ENCODE peak calls at places on chromosome 7, in ten cellular contexts. One of them, this sample, is unnamed.

GRCh38 chr7:73446716-73447115 is 13.1 kb downstream of the FZD9 start:
- DNase-seq in neural progenitor cell: no peak
- DNase-seq in IMR-90: no peak
- DNase-seq in mesendoderm: no peak
- DNase-seq in heart right ventricle: no peak
- DNase-seq in astrocyte of the spinal cord: no peak
- DNase-seq in BJ: no peak
- DNase-seq in CD4-positive, CD25-positive, alpha-beta regulatory T cell: no peak
- DNase-seq in skeletal muscle cell: no peak
- DNase-seq in SK-N-SH: no peak
- DNase-seq in this sample: no peak

GRCh38 chr7:22607180-22607579 is 107.2 kb upstream of the STEAP1B start:
- DNase-seq in SK-N-SH: no peak
- DNase-seq in skeletal muscle cell: no peak
- DNase-seq in neural progenitor cell: no peak
- DNase-seq in IMR-90: peak
- DNase-seq in BJ: peak
- DNase-seq in astrocyte of the spinal cord: peak
- DNase-seq in CD4-positive, CD25-positive, alpha-beta regulatory T cell: no peak
- DNase-seq in heart right ventricle: no peak
- DNase-seq in mesendoderm: no peak
- DNase-seq in this sample: peak

GRCh38 chr7:45001138-45001694 is 1.2 kb downstream of the CCM2 start:
- DNase-seq in IMR-90: no peak
- DNase-seq in astrocyte of the spinal cord: no peak
- DNase-seq in CD4-positive, CD25-positive, alpha-beta regulatory T cell: peak
- DNase-seq in mesendoderm: peak
- DNase-seq in heart right ventricle: no peak
- DNase-seq in skeletal muscle cell: no peak
- DNase-seq in neural progenitor cell: peak
- DNase-seq in SK-N-SH: peak
- DNase-seq in BJ: no peak
- DNase-seq in this sample: no peak

GRCh38 chr7:7803597-7804229 is 85.3 kb upstream of the RPA3 start:
- DNase-seq in SK-N-SH: no peak
- DNase-seq in IMR-90: no peak
- DNase-seq in BJ: no peak
- DNase-seq in heart right ventricle: no peak
- DNase-seq in astrocyte of the spinal cord: no peak
- DNase-seq in neural progenitor cell: peak
- DNase-seq in skeletal muscle cell: no peak
- DNase-seq in CD4-positive, CD25-positive, alpha-beta regulatory T cell: no peak
- DNase-seq in mesendoderm: no peak
- DNase-seq in this sample: no peak

GRCh38 chr7:158494162-158494586 is 93.4 kb downstream of the PTPRN2 start:
- DNase-seq in BJ: no peak
- DNase-seq in neural progenitor cell: peak
- DNase-seq in astrocyte of the spinal cord: no peak
- DNase-seq in IMR-90: no peak
- DNase-seq in skeletal muscle cell: no peak
- DNase-seq in SK-N-SH: no peak
- DNase-seq in heart right ventricle: no peak
- DNase-seq in CD4-positive, CD25-positive, alpha-beta regulatory T cell: no peak
- DNase-seq in mesendoderm: no peak
- DNase-seq in this sample: no peak

GRCh38 chr7:47580811-47581331 is 1.0 kb downstream of the TNS3 start:
- DNase-seq in SK-N-SH: no peak
- DNase-seq in neural progenitor cell: peak
- DNase-seq in mesendoderm: peak
- DNase-seq in astrocyte of the spinal cord: no peak
- DNase-seq in IMR-90: peak
- DNase-seq in skeletal muscle cell: no peak
- DNase-seq in CD4-positive, CD25-positive, alpha-beta regulatory T cell: no peak
- DNase-seq in heart right ventricle: no peak
- DNase-seq in BJ: no peak
- DNase-seq in this sample: peak

GRCh38 chr7:144835166-144835611 is 664 bp downstream of the TPK1 start:
- DNase-seq in skeletal muscle cell: no peak
- DNase-seq in BJ: no peak
- DNase-seq in astrocyte of the spinal cord: peak
- DNase-seq in IMR-90: peak
- DNase-seq in neural progenitor cell: peak
- DNase-seq in mesendoderm: peak
- DNase-seq in heart right ventricle: peak
- DNase-seq in CD4-positive, CD25-positive, alpha-beta regulatory T cell: peak
- DNase-seq in SK-N-SH: peak
- DNase-seq in this sample: peak

GRCh38 chr7:157875230-157876179 is 538.7 kb downstream of the DNAJB6 start:
- DNase-seq in IMR-90: no peak
- DNase-seq in CD4-positive, CD25-positive, alpha-beta regulatory T cell: peak
- DNase-seq in SK-N-SH: peak
- DNase-seq in astrocyte of the spinal cord: no peak
- DNase-seq in neural progenitor cell: peak
- DNase-seq in skeletal muscle cell: no peak
- DNase-seq in BJ: no peak
- DNase-seq in mesendoderm: peak
- DNase-seq in heart right ventricle: no peak
- DNase-seq in this sample: no peak

GRCh38 chr7:122546496-122546895 is 152.4 kb downstream of the RNF133 start:
- DNase-seq in BJ: no peak
- DNase-seq in astrocyte of the spinal cord: no peak
- DNase-seq in neural progenitor cell: no peak
- DNase-seq in SK-N-SH: no peak
- DNase-seq in skeletal muscle cell: no peak
- DNase-seq in heart right ventricle: no peak
- DNase-seq in mesendoderm: no peak
- DNase-seq in IMR-90: no peak
- DNase-seq in CD4-positive, CD25-positive, alpha-beta regulatory T cell: no peak
- DNase-seq in this sample: no peak

GRCh38 chr7:79877874-79878465 is 256.7 kb upstream of the GNAI1 start:
- DNase-seq in IMR-90: peak
- DNase-seq in neural progenitor cell: no peak
- DNase-seq in astrocyte of the spinal cord: no peak
- DNase-seq in mesendoderm: no peak
- DNase-seq in heart right ventricle: no peak
- DNase-seq in SK-N-SH: peak
- DNase-seq in CD4-positive, CD25-positive, alpha-beta regulatory T cell: no peak
- DNase-seq in skeletal muscle cell: no peak
- DNase-seq in BJ: no peak
- DNase-seq in this sample: no peak

GRCh38 chr7:139249179-139249822 is 18.3 kb downstream of the UBN2 start:
- DNase-seq in BJ: no peak
- DNase-seq in SK-N-SH: no peak
- DNase-seq in mesendoderm: no peak
- DNase-seq in astrocyte of the spinal cord: no peak
- DNase-seq in IMR-90: no peak
- DNase-seq in skeletal muscle cell: no peak
- DNase-seq in CD4-positive, CD25-positive, alpha-beta regulatory T cell: no peak
- DNase-seq in neural progenitor cell: no peak
- DNase-seq in heart right ventricle: no peak
- DNase-seq in this sample: no peak

GRCh38 chr7:101018271-101019167 is 1.4 kb upstream of the MUC17 start:
- DNase-seq in neural progenitor cell: peak
- DNase-seq in heart right ventricle: no peak
- DNase-seq in SK-N-SH: no peak
- DNase-seq in astrocyte of the spinal cord: no peak
- DNase-seq in CD4-positive, CD25-positive, alpha-beta regulatory T cell: no peak
- DNase-seq in mesendoderm: peak
- DNase-seq in IMR-90: no peak
- DNase-seq in skeletal muscle cell: no peak
- DNase-seq in BJ: no peak
- DNase-seq in this sample: no peak
- H3K4me3 ChIP-seq in neural progenitor cell: no peak
- H3K4me3 ChIP-seq in heart right ventricle: no peak
- H3K4me3 ChIP-seq in SK-N-SH: no peak
- H3K4me3 ChIP-seq in astrocyte of the spinal cord: no peak
- H3K4me3 ChIP-seq in CD4-positive, CD25-positive, alpha-beta regulatory T cell: no peak
- H3K4me3 ChIP-seq in mesendoderm: no peak
- H3K4me3 ChIP-seq in IMR-90: no peak
- H3K4me3 ChIP-seq in skeletal muscle cell: no peak
- H3K4me3 ChIP-seq in BJ: no peak
- H3K4me3 ChIP-seq in this sample: no peak

DNA sequence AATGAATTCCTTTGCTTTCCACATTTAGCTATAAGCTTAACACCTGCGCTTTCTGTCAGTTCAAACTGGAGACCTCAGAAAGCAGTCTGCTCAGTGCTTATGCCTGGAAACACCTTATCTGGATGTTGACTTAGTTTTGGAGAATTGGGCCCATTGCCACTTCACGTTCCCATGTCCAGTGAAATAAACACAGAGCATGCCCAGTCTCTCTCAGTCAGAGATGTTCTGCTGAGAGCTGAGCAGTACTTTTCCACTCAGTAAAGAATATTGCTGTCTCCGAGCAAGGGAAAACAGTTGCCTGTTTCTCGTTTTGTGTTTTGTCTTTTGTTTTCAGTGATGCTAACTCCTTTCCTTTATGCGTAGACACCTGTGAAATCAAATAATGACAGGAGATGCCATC is 83.2 kb upstream of the PRR15 start:
- DNase-seq in SK-N-SH: no peak
- DNase-seq in skeletal muscle cell: no peak
- DNase-seq in heart right ventricle: peak
- DNase-seq in CD4-positive, CD25-positive, alpha-beta regulatory T cell: no peak
- DNase-seq in IMR-90: no peak
- DNase-seq in astrocyte of the spinal cord: no peak
- DNase-seq in BJ: no peak
- DNase-seq in mesendoderm: no peak
- DNase-seq in neural progenitor cell: no peak
- DNase-seq in this sample: peak
- H3K4me3 ChIP-seq in SK-N-SH: no peak
- H3K4me3 ChIP-seq in skeletal muscle cell: no peak
- H3K4me3 ChIP-seq in heart right ventricle: no peak
- H3K4me3 ChIP-seq in CD4-positive, CD25-positive, alpha-beta regulatory T cell: no peak
- H3K4me3 ChIP-seq in IMR-90: no peak
- H3K4me3 ChIP-seq in astrocyte of the spinal cord: no peak
- H3K4me3 ChIP-seq in BJ: no peak
- H3K4me3 ChIP-seq in mesendoderm: no peak
- H3K4me3 ChIP-seq in neural progenitor cell: no peak
- H3K4me3 ChIP-seq in this sample: no peak

GRCh38 chr7:128020161-128020560 is 11.1 kb downstream of the LRRC4 start:
- DNase-seq in astrocyte of the spinal cord: no peak
- DNase-seq in neural progenitor cell: peak
- DNase-seq in heart right ventricle: no peak
- DNase-seq in BJ: no peak
- DNase-seq in mesendoderm: peak
- DNase-seq in CD4-positive, CD25-positive, alpha-beta regulatory T cell: no peak
- DNase-seq in IMR-90: no peak
- DNase-seq in SK-N-SH: peak
- DNase-seq in skeletal muscle cell: no peak
- DNase-seq in this sample: no peak

GRCh38 chr7:128021361-128021760 is 9.9 kb downstream of the LRRC4 start:
- DNase-seq in IMR-90: peak
- DNase-seq in CD4-positive, CD25-positive, alpha-beta regulatory T cell: no peak
- DNase-seq in astrocyte of the spinal cord: no peak
- DNase-seq in mesendoderm: peak
- DNase-seq in neural progenitor cell: no peak
- DNase-seq in SK-N-SH: no peak
- DNase-seq in skeletal muscle cell: no peak
- DNase-seq in heart right ventricle: no peak
- DNase-seq in BJ: no peak
- DNase-seq in this sample: no peak

GRCh38 chr7:128024154-128024553 is 7.1 kb downstream of the LRRC4 start:
- DNase-seq in astrocyte of the spinal cord: no peak
- DNase-seq in mesendoderm: no peak
- DNase-seq in SK-N-SH: peak
- DNase-seq in CD4-positive, CD25-positive, alpha-beta regulatory T cell: no peak
- DNase-seq in skeletal muscle cell: no peak
- DNase-seq in IMR-90: no peak
- DNase-seq in heart right ventricle: no peak
- DNase-seq in BJ: no peak
- DNase-seq in neural progenitor cell: no peak
- DNase-seq in this sample: no peak

GRCh38 chr7:128025380-128025779 is 5.9 kb downstream of the LRRC4 start:
- DNase-seq in skeletal muscle cell: no peak
- DNase-seq in heart right ventricle: no peak
- DNase-seq in astrocyte of the spinal cord: peak
- DNase-seq in SK-N-SH: no peak
- DNase-seq in IMR-90: peak
- DNase-seq in BJ: no peak
- DNase-seq in CD4-positive, CD25-positive, alpha-beta regulatory T cell: no peak
- DNase-seq in mesendoderm: peak
- DNase-seq in neural progenitor cell: no peak
- DNase-seq in this sample: no peak

GRCh38 chr7:128022631-128023532 is 8.4 kb downstream of the LRRC4 start:
- DNase-seq in heart right ventricle: no peak
- DNase-seq in SK-N-SH: peak
- DNase-seq in astrocyte of the spinal cord: peak
- DNase-seq in IMR-90: peak
- DNase-seq in mesendoderm: peak
- DNase-seq in skeletal muscle cell: peak
- DNase-seq in neural progenitor cell: no peak
- DNase-seq in CD4-positive, CD25-positive, alpha-beta regulatory T cell: no peak
- DNase-seq in BJ: peak
- DNase-seq in this sample: peak
- H3K4me3 ChIP-seq in heart right ventricle: no peak
- H3K4me3 ChIP-seq in SK-N-SH: no peak
- H3K4me3 ChIP-seq in astrocyte of the spinal cord: no peak
- H3K4me3 ChIP-seq in IMR-90: no peak
- H3K4me3 ChIP-seq in mesendoderm: no peak
- H3K4me3 ChIP-seq in skeletal muscle cell: no peak
- H3K4me3 ChIP-seq in neural progenitor cell: no peak
- H3K4me3 ChIP-seq in CD4-positive, CD25-positive, alpha-beta regulatory T cell: no peak
- H3K4me3 ChIP-seq in BJ: no peak
- H3K4me3 ChIP-seq in this sample: no peak

DNA sequence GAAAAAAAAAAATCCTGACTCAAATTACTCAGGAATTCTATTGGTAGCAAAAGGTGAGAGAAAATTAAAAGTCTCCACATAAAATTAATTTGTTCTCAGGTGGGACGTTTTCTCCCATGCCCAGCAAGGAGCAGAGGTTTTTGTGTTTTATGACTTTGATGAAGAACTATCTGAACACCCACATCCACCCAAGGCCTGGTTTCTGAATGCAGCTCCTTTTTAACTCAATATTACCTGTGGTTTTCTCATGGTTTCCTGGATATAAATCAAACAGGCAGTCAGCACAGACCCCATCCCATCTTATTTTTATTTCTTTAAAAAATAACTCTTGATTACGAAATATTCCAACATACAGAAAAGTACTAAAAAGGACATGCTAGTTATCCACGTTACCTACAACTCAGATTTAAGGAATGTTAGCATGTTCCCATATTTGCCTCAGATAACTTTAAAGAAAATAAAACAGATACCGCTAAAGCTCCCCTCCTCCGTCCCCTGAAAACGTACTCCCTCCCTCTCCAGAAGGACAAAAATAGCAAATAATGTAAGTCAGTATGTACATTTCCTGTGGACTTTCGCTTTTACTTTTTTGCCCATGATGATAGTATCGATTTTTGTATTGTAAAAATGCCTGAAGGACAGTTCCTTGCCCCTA is 43.4 kb downstream of the GLI3 start:
- DNase-seq in CD4-positive, CD25-positive, alpha-beta regulatory T cell: no peak
- DNase-seq in mesendoderm: no peak
- DNase-seq in neural progenitor cell: no peak
- DNase-seq in BJ: no peak
- DNase-seq in skeletal muscle cell: no peak
- DNase-seq in astrocyte of the spinal cord: peak
- DNase-seq in SK-N-SH: no peak
- DNase-seq in IMR-90: peak
- DNase-seq in heart right ventricle: no peak
- DNase-seq in this sample: peak
- H3K4me3 ChIP-seq in CD4-positive, CD25-positive, alpha-beta regulatory T cell: no peak
- H3K4me3 ChIP-seq in mesendoderm: no peak
- H3K4me3 ChIP-seq in neural progenitor cell: peak
- H3K4me3 ChIP-seq in BJ: no peak
- H3K4me3 ChIP-seq in skeletal muscle cell: peak
- H3K4me3 ChIP-seq in astrocyte of the spinal cord: no peak
- H3K4me3 ChIP-seq in SK-N-SH: no peak
- H3K4me3 ChIP-seq in IMR-90: peak
- H3K4me3 ChIP-seq in heart right ventricle: no peak
- H3K4me3 ChIP-seq in this sample: peak

GRCh38 chr7:130485734-130486113 is 6.2 kb upstream of the MEST start:
- DNase-seq in BJ: no peak
- DNase-seq in mesendoderm: no peak
- DNase-seq in CD4-positive, CD25-positive, alpha-beta regulatory T cell: no peak
- DNase-seq in astrocyte of the spinal cord: no peak
- DNase-seq in neural progenitor cell: no peak
- DNase-seq in heart right ventricle: no peak
- DNase-seq in SK-N-SH: no peak
- DNase-seq in IMR-90: no peak
- DNase-seq in skeletal muscle cell: no peak
- DNase-seq in this sample: no peak
- H3K4me3 ChIP-seq in BJ: no peak
- H3K4me3 ChIP-seq in mesendoderm: no peak
- H3K4me3 ChIP-seq in CD4-positive, CD25-positive, alpha-beta regulatory T cell: peak
- H3K4me3 ChIP-seq in astrocyte of the spinal cord: peak
- H3K4me3 ChIP-seq in neural progenitor cell: no peak
- H3K4me3 ChIP-seq in heart right ventricle: peak
- H3K4me3 ChIP-seq in SK-N-SH: no peak
- H3K4me3 ChIP-seq in IMR-90: no peak
- H3K4me3 ChIP-seq in skeletal muscle cell: no peak
- H3K4me3 ChIP-seq in this sample: no peak